ENCODE peak calls at places on chromosome 17, in ten cellular contexts. H, Q, W, P, Y, U, T, B, J and A are unnamed samples.

GRCh38 chr17:73645050-73645871 is 1.0 kb upstream of the SDK2 start:
- DNase-seq in Y (no peak), P (no peak), T (no peak), H (peak), U (peak), J (no peak), W (peak), Q (no peak), B (no peak), A (no peak)

GRCh38 chr17:50184057-50184456 is 17.4 kb downstream of the COL1A1 start:
- DNase-seq in U (no peak), J (no peak), W (no peak), T (no peak), H (no peak), Q (no peak), Y (peak), P (no peak), B (no peak), A (no peak)

GRCh38 chr17:72425796-72426173 is 305.0 kb downstream of the SOX9 start:
- DNase-seq in Q (no peak), Y (no peak), J (no peak), W (no peak), B (no peak), U (no peak), H (no peak), P (no peak), T (no peak), A (no peak)

GRCh38 chr17:33142703-33143299 is 150.3 kb downstream of the ASIC2 start:
- DNase-seq in J (no peak), H (no peak), Q (no peak), W (no peak), T (peak), Y (no peak), P (no peak), U (no peak), B (peak), A (no peak)

GRCh38 chr17:27540300-27541105 is 84.3 kb downstream of the KSR1 start:
- DNase-seq in T (no peak), B (peak), H (peak), Y (peak), P (peak), U (peak), Q (peak), J (peak), W (peak), A (peak)

GRCh38 chr17:30808785-30809286 is 15.7 kb downstream of the CRLF3 start:
- DNase-seq in Q (no peak), U (no peak), P (no peak), W (no peak), H (no peak), J (no peak), B (no peak), T (peak), Y (no peak), A (no peak)

GRCh38 chr17:1787301-1787902 is 25.5 kb downstream of the SERPINF1 start:
- DNase-seq in W (peak), J (no peak), Y (no peak), T (no peak), P (peak), Q (no peak), U (no peak), B (peak), H (peak), A (peak)

GRCh38 chr17:79732804-79733691 is 2.3 kb downstream of the ENPP7 start:
- DNase-seq in T (peak), B (no peak), Y (no peak), U (no peak), W (no peak), J (no peak), Q (peak), P (no peak), H (no peak), A (no peak)

GRCh38 chr17:29720471-29720990 is 97.8 kb upstream of the CORO6 start:
- DNase-seq in Y (no peak), P (no peak), J (no peak), W (no peak), Q (no peak), U (no peak), T (no peak), H (no peak), B (no peak), A (no peak)

GRCh38 chr17:78305801-78306200 is 54.1 kb downstream of the SOCS3 start:
- DNase-seq in Q (no peak), U (no peak), Y (no peak), T (no peak), B (no peak), J (no peak), P (no peak), H (no peak), W (no peak), A (no peak)

GRCh38 chr17:6475411-6475810 is 31.2 kb downstream of the PIMREG start:
- DNase-seq in J (no peak), W (no peak), Y (no peak), Q (no peak), U (no peak), P (no peak), H (no peak), B (no peak), T (no peak), A (no peak)

GRCh38 chr17:69879576-69879975 is 195.4 kb upstream of the KCNJ16 start:
- DNase-seq in J (no peak), U (no peak), P (no peak), Q (no peak), H (no peak), T (no peak), W (no peak), Y (no peak), B (no peak), A (no peak)

GRCh38 chr17:17525956-17526355 is 29.8 kb upstream of the RASD1 start:
- DNase-seq in Q (no peak), Y (peak), J (no peak), B (no peak), U (no peak), H (no peak), P (no peak), W (no peak), T (no peak), A (no peak)

GRCh38 chr17:50533720-50534148 is 1.2 kb downstream of the EPN3 start:
- DNase-seq in J (no peak), B (peak), P (no peak), Y (peak), U (no peak), Q (peak), H (peak), T (no peak), W (peak), A (no peak)

GRCh38 chr17:70437656-70438055 is 268.3 kb downstream of the KCNJ2 start:
- DNase-seq in Q (no peak), P (no peak), U (no peak), B (no peak), W (no peak), Y (no peak), J (no peak), T (no peak), H (no peak), A (no peak)

GRCh38 chr17:35214631-35215273 is 20.6 kb upstream of the SLC35G3 start:
- DNase-seq in W (no peak), B (no peak), H (no peak), T (no peak), J (no peak), U (no peak), Y (no peak), Q (no peak), P (no peak), A (no peak)

GRCh38 chr17:48054238-48055185 is 6.4 kb downstream of the NFE2L1 start:
- DNase-seq in H (peak), J (no peak), Q (peak), B (no peak), U (no peak), T (no peak), W (peak), Y (peak), P (no peak), A (no peak)

GRCh38 chr17:55533611-55534010 is 22.4 kb upstream of the SMIM36 start:
- DNase-seq in Y (no peak), Q (no peak), B (no peak), H (no peak), J (no peak), U (no peak), P (no peak), W (no peak), T (no peak), A (no peak)

GRCh38 chr17:66000216-66000615 is 191.7 kb downstream of the CEP112 start:
- DNase-seq in U (no peak), P (no peak), W (no peak), T (no peak), H (no peak), B (no peak), J (no peak), Q (no peak), Y (no peak), A (no peak)

GRCh38 chr17:34201225-34201624 is 53.9 kb upstream of the CCL2 start:
- DNase-seq in Q (no peak), B (no peak), W (no peak), J (no peak), U (no peak), T (peak), P (no peak), H (no peak), Y (no peak), A (no peak)

GRCh38 chr17:1186214-1186820 is 6.5 kb upstream of the ABR start:
- DNase-seq in Q (no peak), T (peak), W (no peak), U (no peak), Y (peak), J (no peak), P (no peak), B (peak), H (no peak), A (no peak)

GRCh38 chr17:57370051-57370581 is 113.8 kb downstream of the MSI2 start:
- DNase-seq in B (peak), H (no peak), Q (no peak), J (no peak), U (no peak), P (peak), T (peak), Y (no peak), W (no peak), A (peak)

GRCh38 chr17:49763735-49764558 is at the start of gene FAM117A:
- DNase-seq in Q (peak), H (peak), B (peak), U (peak), P (peak), J (peak), Y (peak), W (peak), T (peak), A (peak)

GRCh38 chr17:57379237-57380054 is 123.1 kb downstream of the MSI2 start:
- DNase-seq in B (no peak), P (no peak), W (no peak), J (no peak), U (no peak), H (no peak), T (no peak), Y (no peak), Q (no peak), A (no peak)

DNA sequence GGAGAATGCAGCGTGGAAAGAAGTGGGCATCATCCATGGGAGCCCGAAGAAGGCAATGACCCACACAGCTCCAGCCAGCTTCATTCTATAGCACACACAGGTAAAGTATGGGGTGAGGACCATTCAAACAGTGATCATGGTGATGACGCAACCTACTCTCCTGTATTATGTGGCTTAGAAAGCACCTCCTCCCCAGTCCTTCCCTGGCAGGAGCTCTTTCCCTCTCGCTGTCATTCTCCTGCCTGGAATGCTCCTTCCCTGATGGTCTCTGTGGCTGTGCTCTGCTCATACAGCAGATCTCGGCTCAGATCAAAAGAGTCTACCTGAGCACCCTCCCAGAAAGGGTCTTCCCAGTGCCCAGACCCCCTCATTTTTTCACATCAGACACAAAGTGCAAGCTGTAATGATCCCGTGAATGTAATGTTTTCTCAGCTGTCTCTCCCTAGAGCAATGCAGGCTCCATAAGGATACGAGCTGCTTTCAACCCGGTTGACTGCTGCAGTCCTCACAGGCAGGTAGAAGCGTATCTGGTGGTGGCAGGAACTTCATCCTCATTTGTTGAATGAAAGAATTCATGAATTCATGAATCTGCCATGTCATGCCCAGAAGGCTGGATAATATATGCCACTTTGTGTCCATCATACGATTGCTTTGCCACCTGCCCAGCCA is 248.8 kb downstream of the HS3ST3A1 start:
- DNase-seq in W (no peak), B (no peak), Y (no peak), Q (no peak), P (no peak), T (no peak), U (no peak), J (no peak), H (no peak), A (no peak)
- H3K4me3 ChIP-seq in W (no peak), B (no peak), Y (no peak), Q (no peak), P (no peak), T (no peak), U (no peak), J (no peak), H (no peak), A (no peak)

GRCh38 chr17:39979021-39979660 is 1.5 kb upstream of the PSMD3 start:
- DNase-seq in Y (no peak), U (no peak), W (no peak), Q (no peak), J (no peak), B (peak), P (peak), H (no peak), T (no peak), A (peak)

GRCh38 chr17:39981207-39982068 is 831 bp downstream of the PSMD3 start:
- DNase-seq in J (no peak), W (no peak), T (peak), P (no peak), Q (no peak), U (no peak), H (no peak), B (no peak), Y (no peak), A (no peak)

GRCh38 chr17:39982069-39982371 is 1.4 kb downstream of the PSMD3 start:
- DNase-seq in T (no peak), P (no peak), B (no peak), H (no peak), U (no peak), J (no peak), W (no peak), Q (no peak), Y (no peak), A (no peak)

GRCh38 chr17:39979865-39980401 is 674 bp upstream of the PSMD3 start:
- DNase-seq in U (peak), Y (no peak), W (no peak), H (no peak), T (peak), P (no peak), B (no peak), J (no peak), Q (no peak), A (no peak)

GRCh38 chr17:39980402-39981206 is at the start of gene PSMD3:
- DNase-seq in P (peak), Q (peak), Y (peak), H (peak), W (peak), B (peak), T (peak), U (peak), J (peak), A (peak)
- TF ChIP-seq CTCF in P (peak), Q (peak), Y (peak), H (peak), W (peak), B (peak), T (peak), U (peak), J (peak), A (peak)

GRCh38 chr17:75976175-75976848 is 2.7 kb downstream of the ACOX1 start:
- DNase-seq in U (no peak), P (no peak), T (no peak), B (no peak), J (no peak), H (no peak), Q (no peak), Y (no peak), W (no peak), A (no peak)
- H3K4me3 ChIP-seq in U (peak), P (peak), T (no peak), B (peak), J (no peak), H (peak), Q (no peak), Y (no peak), W (peak), A (no peak)

DNA sequence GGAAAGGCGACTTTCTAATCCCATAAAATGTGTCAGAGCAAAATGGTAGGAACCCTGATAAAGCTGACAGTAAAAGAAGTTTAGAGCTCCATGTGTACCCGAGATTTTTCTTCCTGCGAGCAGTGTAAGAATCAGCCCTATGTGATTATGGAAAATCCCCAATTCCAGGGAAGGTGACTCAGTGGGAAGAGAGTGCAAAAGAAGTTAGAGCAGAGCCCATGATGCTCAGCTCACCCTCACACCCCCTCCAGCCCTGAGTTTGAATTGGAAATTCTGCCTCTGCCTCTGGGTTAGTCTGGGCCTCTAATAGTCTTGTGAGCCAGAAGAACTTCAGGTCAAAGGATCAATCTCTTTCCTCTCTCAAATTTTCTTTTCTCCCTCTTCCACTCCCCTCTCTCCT is 12.5 kb downstream of the C17orf78 start:
- DNase-seq in T (no peak), P (no peak), B (no peak), Q (no peak), U (no peak), J (no peak), H (no peak), W (no peak), Y (no peak), A (no peak)
- TF ChIP-seq CTCF in T (no peak), P (no peak), B (no peak), Q (no peak), U (no peak), J (no peak), H (no peak), W (no peak), Y (no peak), A (no peak)

GRCh38 chr17:19744492-19744891 is 3.6 kb downstream of the ALDH3A1 start:
- DNase-seq in B (no peak), Y (peak), U (no peak), W (no peak), P (no peak), T (peak), Q (no peak), H (no peak), J (no peak), A (no peak)

GRCh38 chr17:19747159-19747719 is 859 bp downstream of the ALDH3A1 start:
- DNase-seq in Y (no peak), Q (no peak), U (no peak), T (no peak), J (no peak), B (no peak), W (no peak), H (no peak), P (no peak), A (no peak)

GRCh38 chr17:19743101-19744100 is 4.7 kb downstream of the ALDH3A1 start:
- DNase-seq in U (no peak), Y (no peak), B (no peak), T (no peak), J (no peak), Q (no peak), H (no peak), W (no peak), P (no peak), A (no peak)

GRCh38 chr17:19746517-19746916 is 1.6 kb downstream of the ALDH3A1 start:
- DNase-seq in U (no peak), B (no peak), J (no peak), H (no peak), T (no peak), W (no peak), Y (no peak), P (no peak), Q (no peak), A (no peak)

GRCh38 chr17:19744922-19745757 is 3.0 kb downstream of the ALDH3A1 start:
- DNase-seq in W (peak), U (peak), Y (peak), J (peak), B (peak), P (no peak), Q (peak), H (peak), T (peak), A (no peak)
- H3K4me3 ChIP-seq in W (peak), U (peak), Y (peak), J (peak), B (no peak), P (peak), Q (peak), H (peak), T (peak), A (no peak)

DNA sequence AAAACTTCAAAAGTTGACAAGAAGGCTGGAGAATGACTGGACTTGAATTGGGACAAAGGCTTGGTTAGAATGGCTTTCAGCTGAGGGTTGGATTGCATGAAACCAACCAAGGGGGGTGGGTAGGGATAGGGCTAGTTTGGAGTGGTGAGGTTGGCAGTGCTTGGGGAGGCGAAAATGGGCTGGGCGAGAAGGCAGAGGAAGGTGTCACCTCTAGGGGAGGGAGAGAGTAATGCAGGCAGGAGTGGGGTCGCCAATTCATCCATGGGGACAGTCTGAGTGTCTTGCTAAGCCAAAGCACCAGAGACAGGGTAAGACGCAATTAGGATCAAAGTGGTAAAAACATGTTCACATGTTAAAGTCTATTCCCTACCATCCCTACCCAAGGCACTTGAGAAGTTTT is 6.2 kb upstream of the DNAH2 start:
- DNase-seq in J (no peak), W (no peak), U (no peak), B (no peak), P (no peak), Y (no peak), T (no peak), Q (no peak), H (no peak), A (no peak)
- TF ChIP-seq CTCF in J (no peak), W (no peak), U (no peak), B (peak), P (peak), Y (no peak), T (peak), Q (no peak), H (no peak), A (no peak)